ENCODE peak calls at places on chromosome 10, in five cellular contexts. Y is ovary; D is mucosa of descending colon; R is cardiac muscle cell; F is CD4-positive, alpha-beta T cell. P is an unnamed sample.

GRCh38 chr10:13219685-13220670 is 14.2 kb downstream of the UCMA start:
- DNase-seq in Y (no peak), D (peak; percentile 54), R (peak; percentile 15), F (no peak), P (no peak)

GRCh38 chr10:85642421-85643170 is 724.0 kb downstream of the GRID1 start:
- DNase-seq in Y (no peak), D (peak; percentile 47), R (no peak), F (no peak), P (no peak)

GRCh38 chr10:44016589-44017482 is 368.1 kb downstream of the CXCL12 start:
- DNase-seq in Y (peak; percentile 60), D (no peak), R (peak; percentile 66), F (no peak), P (no peak)

GRCh38 chr10:114042895-114043531 is 653 bp upstream of the ADRB1 start:
- DNase-seq in Y (no peak), D (peak; percentile 40), R (no peak), F (no peak), P (peak; percentile 64)

GRCh38 chr10:103433858-103434257 is 18.3 kb downstream of the CALHM2 start:
- DNase-seq in Y (peak; percentile 90), D (peak; percentile 17), R (peak; percentile 86), F (no peak), P (peak; percentile 56)

GRCh38 chr10:100146875-100147665 is 38.8 kb downstream of the ERLIN1 start:
- DNase-seq in Y (no peak), D (no peak), R (peak; percentile 16), F (no peak), P (no peak)

GRCh38 chr10:124035306-124035927 is 58.0 kb downstream of the CHST15 start:
- DNase-seq in Y (no peak), D (no peak), R (no peak), F (no peak), P (no peak)

GRCh38 chr10:62426600-62426999 is 52.4 kb downstream of the ZNF365 start:
- DNase-seq in Y (no peak), D (no peak), R (no peak), F (no peak), P (no peak)

GRCh38 chr10:66925896-66926719 is at the start of gene LRRTM3:
- DNase-seq in Y (peak; percentile 51), D (peak; percentile 74), R (peak; percentile 79), F (no peak), P (peak; percentile 19)

GRCh38 chr10:76430330-76430729 is 998.9 kb downstream of the LRMDA start:
- DNase-seq in Y (no peak), D (no peak), R (no peak), F (no peak), P (no peak)

GRCh38 chr10:114541081-114541833 is 116.8 kb downstream of the ABLIM1 start:
- DNase-seq in Y (peak; percentile 90), D (peak; percentile 64), R (peak; percentile 81), F (peak; percentile 75), P (peak; percentile 62)

GRCh38 chr10:69492091-69492745 is 41.0 kb downstream of the TSPAN15 start:
- DNase-seq in Y (no peak), D (no peak), R (no peak), F (no peak), P (no peak)

GRCh38 chr10:116465541-116465940 is 37.9 kb downstream of the PNLIPRP3 start:
- DNase-seq in Y (no peak), D (no peak), R (no peak), F (no peak), P (no peak)

GRCh38 chr10:14009315-14010082 is 321.2 kb downstream of the FRMD4A start:
- DNase-seq in Y (no peak), D (peak; percentile 51), R (peak; percentile 79), F (peak; percentile 74), P (no peak)

GRCh38 chr10:10816453-10816852 is 201.2 kb upstream of the CELF2 start:
- DNase-seq in Y (no peak), D (no peak), R (no peak), F (no peak), P (no peak)

GRCh38 chr10:24277771-24278518 is 69.0 kb downstream of the KIAA1217 start:
- DNase-seq in Y (no peak), D (no peak), R (peak; percentile 58), F (no peak), P (peak; percentile 22)

GRCh38 chr10:117241541-117242462 is 888 bp downstream of the SLC18A2 start:
- DNase-seq in Y (no peak), D (peak; percentile 5), R (peak; percentile 12), F (no peak), P (no peak)

GRCh38 chr10:15879058-15879457 is 18.8 kb upstream of the MINDY3 start:
- DNase-seq in Y (no peak), D (no peak), R (peak; percentile 48), F (no peak), P (no peak)

GRCh38 chr10:48456361-48456804 is 148.5 kb downstream of the ARHGAP22 start:
- DNase-seq in Y (peak; percentile 59), D (peak; percentile 51), R (peak; percentile 67), F (no peak), P (peak; percentile 66)

GRCh38 chr10:30639946-30640786 is 10.6 kb upstream of the LYZL2 start:
- DNase-seq in Y (no peak), D (peak; percentile 25), R (peak; percentile 80), F (no peak), P (no peak)

GRCh38 chr10:81472927-81473470 is 402.0 kb upstream of the NRG3 start:
- DNase-seq in Y (no peak), D (no peak), R (no peak), F (no peak), P (no peak)

GRCh38 chr10:6579904-6580278 is at the start of gene PRKCQ:
- DNase-seq in Y (peak; percentile 21), D (peak; percentile 33), R (peak; percentile 40), F (no peak), P (no peak)

GRCh38 chr10:6770846-6771245 is 190.8 kb upstream of the PRKCQ start:
- DNase-seq in Y (no peak), D (no peak), R (no peak), F (no peak), P (no peak)

GRCh38 chr10:133199992-133200611 is 29.9 kb upstream of the UTF1 start:
- DNase-seq in Y (no peak), D (no peak), R (no peak), F (no peak), P (no peak)

GRCh38 chr10:133199488-133199885 is 30.5 kb upstream of the UTF1 start:
- DNase-seq in Y (no peak), D (no peak), R (no peak), F (no peak), P (no peak)

GRCh38 chr10:133201151-133201947 is 28.7 kb upstream of the UTF1 start:
- DNase-seq in Y (no peak), D (no peak), R (no peak), F (no peak), P (no peak)

GRCh38 chr10:133201948-133202725 is 27.9 kb upstream of the UTF1 start:
- DNase-seq in Y (no peak), D (no peak), R (no peak), F (no peak), P (no peak)

DNA sequence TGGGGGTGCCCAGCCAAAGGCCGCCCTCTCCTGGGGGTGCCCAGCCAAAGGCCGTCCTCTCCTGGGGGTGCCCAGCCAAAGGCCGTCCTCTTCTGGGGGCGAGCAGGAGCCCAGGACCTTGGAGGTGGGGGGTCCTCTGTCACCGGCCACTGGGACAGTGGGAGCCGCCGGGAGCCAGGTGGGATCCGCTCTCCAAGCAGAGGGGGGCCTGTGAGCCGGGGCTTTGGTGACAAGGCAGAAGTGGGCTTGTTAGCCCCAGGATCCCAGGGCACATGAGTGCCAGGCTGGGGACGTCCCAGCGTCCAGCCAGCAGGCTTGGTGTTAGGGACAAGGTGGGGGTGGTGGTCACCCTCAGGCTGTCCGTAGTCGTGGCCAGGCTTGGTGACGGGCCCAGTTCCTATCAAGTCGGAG is 29.4 kb upstream of the UTF1 start:
- DNase-seq in Y (no peak), D (no peak), R (no peak), F (no peak), P (no peak)
- H3K9me3 ChIP-seq in Y (no peaks in the 10 kb centered on the region), D (no peaks in the 10 kb centered on the region), R (no peaks in the 10 kb centered on the region), F (no peaks in the 10 kb centered on the region), P (no peaks in the 10 kb centered on the region)

GRCh38 chr10:38156416-38157269 is 62.5 kb downstream of the ZNF37A start:
- DNase-seq in Y (no peak), D (no peak), R (no peak), F (no peak), P (no peak)
- H3K9me3 ChIP-seq in Y (peaks cover 12% of the 10 kb centered on the region), D (peaks cover 56% of the 10 kb centered on the region), R (no peaks in the 10 kb centered on the region), F (peaks cover 6% of the 10 kb centered on the region), P (peaks cover 39% of the 10 kb centered on the region)

GRCh38 chr10:5078781-5079180 is 15.4 kb upstream of the AKR1C3 start:
- DNase-seq in Y (no peak), D (no peak), R (no peak), F (no peak), P (no peak)
- H3K9me3 ChIP-seq in Y (no peaks in the 10 kb centered on the region), D (no peaks in the 10 kb centered on the region), R (no peaks in the 10 kb centered on the region), F (no peaks in the 10 kb centered on the region), P (no peaks in the 10 kb centered on the region)

GRCh38 chr10:84254552-84255137 is 9.8 kb downstream of the RGR start:
- DNase-seq in Y (no peak), D (no peak), R (no peak), F (no peak), P (no peak)
- H3K9me3 ChIP-seq in Y (no peaks in the 10 kb centered on the region), D (no peaks in the 10 kb centered on the region), R (no peaks in the 10 kb centered on the region), F (no peaks in the 10 kb centered on the region), P (peaks cover 8% of the 10 kb centered on the region)

DNA sequence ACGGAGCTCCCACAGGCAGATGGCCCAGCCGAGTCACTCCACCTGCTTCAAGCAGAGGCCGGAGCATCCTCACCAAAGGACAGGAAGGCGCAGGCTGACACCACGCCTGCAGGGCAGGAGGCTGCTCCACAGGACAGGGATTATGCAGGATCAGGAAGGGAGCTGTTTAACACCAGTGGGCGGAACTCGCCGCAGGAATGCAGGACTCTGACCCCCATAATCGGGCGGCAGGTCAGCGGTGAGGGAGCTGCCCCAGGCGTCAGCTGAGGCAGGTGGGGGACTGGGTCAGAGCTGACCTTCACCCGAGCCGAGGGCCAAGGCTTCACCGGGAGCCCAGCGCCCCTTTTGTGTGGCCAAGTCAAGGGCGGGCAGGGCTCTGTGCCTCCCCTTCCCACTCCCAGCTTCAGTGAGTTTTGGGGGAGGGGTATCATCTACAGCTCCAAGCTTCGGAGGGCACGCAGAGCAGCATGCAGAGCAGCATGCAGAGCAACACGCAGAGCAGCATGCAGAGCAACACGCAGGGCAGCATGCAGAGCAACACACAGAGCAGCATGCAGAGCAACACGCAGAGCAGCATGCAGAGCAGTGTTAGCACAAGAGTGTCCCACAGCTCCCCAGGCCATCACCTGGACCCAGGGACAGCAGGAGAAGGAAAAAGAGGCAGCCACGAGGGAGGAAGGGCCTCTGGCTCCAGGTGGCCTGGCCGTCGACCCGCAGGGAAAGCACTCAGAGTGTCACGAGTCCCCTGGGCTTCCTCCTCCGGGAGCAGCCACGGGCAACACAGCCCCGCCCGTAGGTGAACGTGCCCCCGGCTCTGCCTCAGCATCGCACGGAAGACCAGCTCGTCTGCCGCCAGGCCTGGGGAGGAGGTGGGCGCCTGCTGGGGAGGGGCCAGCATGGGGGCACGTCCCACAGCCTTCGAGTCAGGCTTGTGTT is 151.7 kb upstream of the PPP2R2D start:
- DNase-seq in Y (no peak), D (peak; percentile 24), R (no peak), F (no peak), P (no peak)
- H3K9me3 ChIP-seq in Y (no peaks in the 10 kb centered on the region), D (no peaks in the 10 kb centered on the region), R (no peaks in the 10 kb centered on the region), F (no peaks in the 10 kb centered on the region), P (no peaks in the 10 kb centered on the region)

DNA sequence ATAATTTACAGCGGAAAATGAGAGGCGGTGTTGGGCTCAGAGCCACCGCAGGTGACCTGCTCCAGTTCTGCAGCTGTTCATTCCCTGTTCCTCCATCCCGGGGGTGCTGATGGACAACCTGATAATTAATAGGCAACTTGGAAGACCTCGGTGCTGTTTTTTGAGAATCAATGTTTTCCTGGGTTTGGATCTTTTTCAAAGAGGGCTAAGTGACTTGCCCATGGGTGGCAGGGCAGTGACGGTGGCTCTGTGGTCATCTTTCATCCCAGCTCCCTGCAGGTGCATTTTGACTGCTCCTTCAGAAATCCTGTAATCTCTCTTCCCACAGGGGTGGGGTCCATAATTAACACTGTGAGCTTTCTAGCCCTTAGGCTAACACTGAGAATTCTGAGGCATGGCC is 217.7 kb downstream of the GLRX3 start:
- DNase-seq in Y (no peak), D (no peak), R (no peak), F (no peak), P (no peak)
- H3K9me3 ChIP-seq in Y (no peaks in the 10 kb centered on the region), D (no peaks in the 10 kb centered on the region), R (no peaks in the 10 kb centered on the region), F (peaks cover 5% of the 10 kb centered on the region), P (no peaks in the 10 kb centered on the region)